ENCODE peak calls at places on chromosome 9, in six cellular contexts. M is SK-N-SH, Y is heart left ventricle, X is tibial nerve, T is OCI-LY7, C is tibial artery. V is an unnamed sample. For H3K4me1, the result is how much of the 10 kb centered on the place peaks cover.

GRCh38 chr9:88829276-88829675 is 162.0 kb upstream of the S1PR3 start:
- DNase-seq in M (no peak), C (no peak), T (no peak), Y (no peak), X (no peak), V (no peak)

GRCh38 chr9:87606921-87607521 is 109.4 kb downstream of the DAPK1 start:
- DNase-seq in C (no peak), M (no peak), X (no peak), Y (no peak), T (no peak), V (no peak)

GRCh38 chr9:129482521-129483466 is 138.1 kb downstream of the C9orf50 start:
- DNase-seq in M (peak), Y (peak), T (no peak), C (peak), X (peak), V (peak)

GRCh38 chr9:38061326-38061947 is 7.6 kb downstream of the SHB start:
- DNase-seq in Y (no peak), X (no peak), C (no peak), M (no peak), T (no peak), V (no peak)

GRCh38 chr9:92328225-92328624 is 2.5 kb downstream of the CENPP start:
- DNase-seq in Y (no peak), X (no peak), M (peak), C (no peak), T (peak), V (no peak)

GRCh38 chr9:117092582-117092981 is 322.3 kb downstream of the ASTN2 start:
- DNase-seq in C (no peak), Y (no peak), X (no peak), M (no peak), T (no peak), V (no peak)

GRCh38 chr9:90340421-90340820 is 302.2 kb downstream of the DIRAS2 start:
- DNase-seq in Y (no peak), M (no peak), C (no peak), T (no peak), X (no peak), V (no peak)

GRCh38 chr9:128094166-128094949 is 26.3 kb downstream of the SLC25A25 start:
- DNase-seq in M (peak), Y (peak), C (peak), X (peak), T (peak), V (peak)

GRCh38 chr9:126471084-126471611 is 142.6 kb upstream of the LMX1B start:
- DNase-seq in M (no peak), C (peak), Y (peak), T (peak), X (peak), V (peak)

GRCh38 chr9:115494958-115495690 is 377.2 kb upstream of the TNC start:
- DNase-seq in T (no peak), C (no peak), M (peak), Y (no peak), X (no peak), V (no peak)

GRCh38 chr9:137397675-137398423 is 25.1 kb downstream of the EXD3 start:
- DNase-seq in T (no peak), M (no peak), X (no peak), Y (peak), C (no peak), V (no peak)

GRCh38 chr9:17926246-17926645 is 347.4 kb downstream of the SH3GL2 start:
- DNase-seq in Y (no peak), C (no peak), T (no peak), M (no peak), X (no peak), V (no peak)

GRCh38 chr9:37259906-37260305 is 139.5 kb downstream of the ZCCHC7 start:
- DNase-seq in Y (no peak), C (no peak), M (no peak), T (no peak), X (no peak), V (no peak)

GRCh38 chr9:3367185-3367584 is 158.6 kb downstream of the RFX3 start:
- DNase-seq in C (no peak), T (no peak), Y (no peak), M (no peak), X (no peak), V (no peak)

GRCh38 chr9:29806941-29807625 is 2233.8 kb upstream of the C9orf72 start:
- DNase-seq in C (no peak), X (no peak), Y (no peak), M (no peak), T (no peak), V (no peak)

GRCh38 chr9:115730845-115731244 is 422.7 kb upstream of the PAPPA start:
- DNase-seq in M (no peak), Y (no peak), X (no peak), T (no peak), C (no peak), V (no peak)

GRCh38 chr9:136913701-136914438 is 27.6 kb downstream of the TRAF2 start:
- DNase-seq in M (no peak), X (no peak), Y (no peak), T (no peak), C (no peak), V (no peak)

GRCh38 chr9:71626395-71626794 is 141.9 kb downstream of the CEMIP2 start:
- DNase-seq in T (no peak), Y (no peak), X (no peak), M (no peak), C (no peak), V (no peak)

GRCh38 chr9:78191931-78192330 is 43.9 kb upstream of the CEP78 start:
- DNase-seq in C (no peak), Y (no peak), X (no peak), M (no peak), T (no peak), V (no peak)

GRCh38 chr9:87885484-87886189 is 3.0 kb downstream of the SPATA31E1 start:
- DNase-seq in C (no peak), X (no peak), Y (no peak), M (no peak), T (no peak), V (no peak)

GRCh38 chr9:134413890-134414731 is 87.9 kb downstream of the RXRA start:
- DNase-seq in T (no peak), C (no peak), X (no peak), Y (peak), M (peak), V (peak)

GRCh38 chr9:123225374-123225813 is 43.0 kb downstream of the STRBP start:
- DNase-seq in C (no peak), X (no peak), T (peak), Y (no peak), M (peak), V (peak)

GRCh38 chr9:22514866-22515265 is 68.2 kb downstream of the DMRTA1 start:
- DNase-seq in X (no peak), M (no peak), Y (no peak), C (no peak), T (no peak), V (no peak)

GRCh38 chr9:36174731-36175130 is 5.5 kb downstream of the CCIN start:
- DNase-seq in X (no peak), Y (no peak), M (no peak), C (no peak), T (no peak), V (no peak)

GRCh38 chr9:108363321-108363720 is 492.5 kb downstream of the ACTL7B start:
- DNase-seq in M (no peak), C (no peak), T (no peak), X (no peak), Y (no peak), V (no peak)

GRCh38 chr9:35353731-35354365 is 136.1 kb upstream of the RUSC2 start:
- DNase-seq in M (no peak), T (no peak), Y (no peak), X (no peak), C (no peak), V (no peak)

GRCh38 chr9:15246688-15247087 is 60.3 kb downstream of the TTC39B start:
- DNase-seq in Y (no peak), M (no peak), T (no peak), X (no peak), C (no peak), V (no peak)

DNA sequence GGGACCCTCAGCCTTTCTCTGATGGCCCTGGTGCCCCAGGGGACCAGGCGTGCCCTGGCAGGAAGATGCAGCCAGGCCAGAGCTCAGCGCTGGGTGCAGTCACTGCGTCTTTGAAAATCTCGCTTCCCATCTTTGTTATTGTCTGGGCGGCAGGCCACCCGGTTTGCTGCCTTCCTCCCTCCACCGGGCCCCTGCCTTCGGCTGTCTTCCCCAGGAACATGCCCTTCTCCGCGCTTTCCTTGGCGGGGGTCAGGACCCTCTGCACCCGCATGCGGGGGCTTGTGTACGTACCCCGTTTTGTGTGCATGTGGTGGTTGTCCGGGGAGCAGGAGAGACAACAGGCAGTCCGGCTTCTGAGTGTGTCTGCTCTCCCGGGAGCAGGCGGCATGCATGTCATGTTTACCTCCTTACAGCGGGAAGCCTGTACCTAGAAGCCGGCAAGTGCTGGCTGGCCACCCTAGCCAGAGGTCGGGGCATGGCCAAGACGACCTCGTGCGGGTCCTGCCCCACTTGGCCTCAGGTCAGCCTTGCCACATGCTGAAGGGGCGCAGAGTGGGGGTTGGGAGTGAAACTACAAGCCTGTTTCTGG is 49.5 kb downstream of the DAB2IP start:
- DNase-seq in T (peak), C (no peak), X (no peak), Y (peak), M (peak), V (no peak)
- H3K4me1 ChIP-seq in T (under half), C (under half), X (under half), Y (half or more), M (half or more), V (under half)

GRCh38 chr9:131410051-131410491 is 16.2 kb downstream of the PRRC2B start:
- DNase-seq in C (no peak), M (no peak), Y (no peak), X (no peak), T (no peak), V (no peak)

GRCh38 chr9:131409458-131409992 is 15.6 kb downstream of the PRRC2B start:
- DNase-seq in T (no peak), C (no peak), M (no peak), X (no peak), Y (no peak), V (no peak)

GRCh38 chr9:131405858-131406566 is 12.1 kb downstream of the PRRC2B start:
- DNase-seq in X (no peak), C (no peak), T (no peak), M (no peak), Y (no peak), V (peak)

GRCh38 chr9:131406567-131407436 is 12.9 kb downstream of the PRRC2B start:
- DNase-seq in X (no peak), M (no peak), C (no peak), T (no peak), Y (no peak), V (no peak)

GRCh38 chr9:131407717-131408195 is 13.9 kb downstream of the PRRC2B start:
- DNase-seq in X (no peak), Y (peak), M (no peak), T (no peak), C (peak), V (peak)
- TF ChIP-seq CTCF in X (no peak), Y (peak), M (peak), T (peak), C (peak), V (peak)

GRCh38 chr9:124271660-124272059 is 13.9 kb downstream of the NEK6 start:
- DNase-seq in M (no peak), X (no peak), T (no peak), Y (no peak), C (peak), V (no peak)
- H3K4me1 ChIP-seq in M (under half), X (half or more), T (under half), Y (under half), C (half or more), V (under half)

GRCh38 chr9:119365291-119366027 is 3.8 kb downstream of the BRINP1 start:
- DNase-seq in X (no peak), T (peak), M (peak), Y (no peak), C (no peak), V (no peak)
- TF ChIP-seq CTCF in X (no peak), T (peak), M (peak), Y (peak), C (peak), V (peak)

DNA sequence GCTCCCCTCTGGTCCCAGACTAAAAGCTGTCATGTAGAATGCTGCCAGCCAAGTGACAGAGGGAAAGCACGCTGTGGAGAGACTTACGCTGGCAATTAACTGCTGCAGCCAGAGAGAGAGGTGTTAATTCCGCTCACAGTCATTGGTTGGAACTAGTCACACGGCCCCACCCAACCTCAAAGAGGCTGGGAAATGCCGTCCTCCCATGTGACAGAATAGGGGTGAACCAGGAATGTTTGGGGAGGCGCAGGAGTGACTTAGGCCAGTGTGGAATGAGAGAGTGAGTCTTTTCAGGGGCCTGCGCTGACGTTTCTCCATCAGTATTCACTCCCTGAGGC is 87.6 kb downstream of the AMBP start:
- DNase-seq in M (no peak), Y (no peak), X (no peak), T (no peak), C (no peak), V (no peak)
- H3K4me1 ChIP-seq in M (half or more), Y (under half), X (under half), T (under half), C (half or more), V (under half)

DNA sequence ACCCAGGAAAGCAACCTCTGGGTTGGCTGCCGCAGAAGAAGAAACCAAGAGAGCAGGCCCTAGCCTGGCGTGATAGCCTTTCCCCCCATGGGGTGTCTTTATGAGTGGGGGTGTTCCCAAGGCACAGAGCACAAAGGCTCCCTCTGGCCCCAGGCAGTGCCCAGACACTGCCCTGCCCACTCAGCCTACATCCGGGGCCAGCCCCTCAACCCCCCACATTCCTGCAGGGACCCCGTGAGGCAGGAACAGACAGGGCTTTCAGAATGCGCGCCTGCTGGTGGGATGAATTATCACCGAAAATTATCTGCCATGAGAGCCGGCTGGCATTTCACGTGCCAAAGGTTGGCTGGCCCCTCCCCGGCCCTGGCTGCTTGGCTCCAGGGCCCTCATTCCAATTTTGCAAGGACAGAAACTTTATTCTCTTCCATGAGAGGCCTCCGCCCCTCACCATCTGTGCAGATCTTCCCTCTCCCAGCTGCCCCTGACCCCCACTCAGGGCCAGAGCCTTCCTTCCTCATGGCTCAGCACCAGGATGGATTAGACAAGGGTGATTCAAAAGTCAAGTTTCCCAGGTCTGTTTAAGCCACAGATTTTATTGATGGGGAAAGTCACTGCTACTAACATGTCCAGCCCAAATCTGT is 32.5 kb upstream of the WDR38 start:
- DNase-seq in T (no peak), M (no peak), C (no peak), X (no peak), Y (no peak), V (peak)
- TF ChIP-seq CTCF in T (no peak), M (no peak), C (no peak), X (peak), Y (no peak), V (no peak)

DNA sequence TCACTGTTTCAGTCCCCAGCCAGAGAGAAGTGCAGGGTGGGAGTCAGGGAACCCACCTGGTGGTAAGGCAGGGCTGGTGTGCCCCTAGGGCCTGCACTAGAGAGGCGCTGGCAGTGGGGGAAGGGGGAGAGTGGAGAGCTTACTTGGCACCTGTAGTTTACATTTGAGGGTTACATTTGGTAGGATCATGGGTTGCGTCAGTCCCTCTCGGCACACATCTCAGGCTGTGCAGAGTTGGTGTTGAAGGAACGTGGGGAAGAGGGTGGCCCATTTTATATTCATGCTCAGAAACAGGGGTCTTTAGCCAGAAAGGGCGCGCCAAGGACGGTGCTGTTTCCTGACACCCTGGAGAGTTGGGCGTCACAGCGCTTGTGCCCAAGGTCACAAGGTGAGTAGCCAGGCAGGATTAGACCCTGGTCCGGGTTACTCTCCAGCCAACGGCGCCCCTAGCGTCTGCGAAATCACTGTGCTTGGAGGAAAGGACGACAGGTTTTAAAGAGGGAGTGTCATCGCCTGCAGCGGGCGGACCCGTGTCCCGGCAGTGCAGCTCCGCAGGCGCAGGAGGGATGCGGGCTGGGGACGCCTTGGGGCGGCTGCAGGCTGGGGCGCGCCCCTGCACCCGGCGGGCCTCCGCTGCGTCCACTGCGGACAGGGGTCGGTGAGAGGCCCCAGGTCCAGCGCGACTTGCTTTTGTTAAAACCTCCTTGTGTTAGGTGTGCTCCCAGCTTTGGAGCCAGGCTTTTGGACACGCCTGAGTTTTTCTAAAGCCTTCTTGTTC is 272.6 kb downstream of the FANCC start:
- DNase-seq in M (no peak), C (peak), X (no peak), T (no peak), Y (peak), V (peak)
- H3K4me1 ChIP-seq in M (under half), C (under half), X (under half), T (under half), Y (half or more), V (half or more)

GRCh38 chr9:131869312-131869711 is 129.4 kb upstream of the RAPGEF1 start:
- DNase-seq in M (peak), C (no peak), X (no peak), Y (no peak), T (no peak), V (no peak)

GRCh38 chr9:131872006-131872405 is 132.1 kb upstream of the RAPGEF1 start:
- DNase-seq in Y (no peak), T (no peak), C (no peak), M (no peak), X (no peak), V (no peak)

GRCh38 chr9:131868766-131869165 is 128.9 kb upstream of the RAPGEF1 start:
- DNase-seq in M (peak), T (no peak), C (no peak), X (no peak), Y (no peak), V (no peak)

GRCh38 chr9:131867611-131868192 is 127.8 kb upstream of the RAPGEF1 start:
- DNase-seq in Y (no peak), C (no peak), X (no peak), M (no peak), T (no peak), V (no peak)

DNA sequence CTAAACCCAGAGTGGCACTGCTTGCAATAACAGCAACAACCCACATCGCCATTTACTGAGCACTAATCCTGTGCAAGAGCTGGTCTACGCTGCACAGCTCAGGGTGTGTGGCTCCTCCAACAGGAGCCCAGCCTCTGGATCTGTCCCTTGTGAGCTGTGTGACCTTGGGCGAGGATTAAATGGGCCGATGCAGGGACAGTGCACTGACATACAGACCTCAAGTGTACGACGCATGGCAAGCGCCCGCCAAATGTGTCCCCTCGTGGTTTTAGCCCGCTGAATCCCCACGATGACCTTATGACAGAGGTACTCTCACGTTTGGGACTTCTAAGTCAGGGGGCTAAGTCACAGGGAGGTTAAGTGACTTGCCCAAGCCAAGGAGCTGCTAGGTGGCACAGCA is 130.3 kb upstream of the RAPGEF1 start:
- DNase-seq in M (no peak), T (no peak), C (no peak), X (no peak), Y (no peak), V (no peak)
- TF ChIP-seq CTCF in M (no peak), T (no peak), C (no peak), X (no peak), Y (no peak), V (no peak)

GRCh38 chr9:133131506-133131905 is 10.5 kb upstream of the RALGDS start:
- DNase-seq in Y (no peak), X (no peak), C (no peak), M (no peak), T (no peak), V (no peak)

GRCh38 chr9:133129001-133129799 is 8.2 kb upstream of the RALGDS start:
- DNase-seq in C (no peak), Y (peak), X (no peak), M (peak), T (no peak), V (no peak)

GRCh38 chr9:133128152-133128551 is 7.1 kb upstream of the RALGDS start:
- DNase-seq in C (no peak), Y (no peak), M (no peak), T (no peak), X (no peak), V (no peak)

GRCh38 chr9:133132174-133132573 is 11.1 kb upstream of the RALGDS start:
- DNase-seq in M (no peak), T (no peak), X (no peak), Y (no peak), C (no peak), V (no peak)

GRCh38 chr9:133130721-133131244 is 9.7 kb upstream of the RALGDS start:
- DNase-seq in M (no peak), Y (no peak), X (no peak), C (no peak), T (peak), V (no peak)
- H3K4me1 ChIP-seq in M (half or more), Y (half or more), X (half or more), C (under half), T (under half), V (half or more)